ENCODE peak calls at places on chromosome 6, in six cellular contexts. O, B, H, I, L and D are unnamed samples.

GRCh38 chr6:47716207-47716606 is 17.8 kb downstream of the ADGRF4 start:
- DNase-seq in O (no peak), B (no peak), H (no peak), I (no peak), L (no peak), D (no peak)

GRCh38 chr6:85496009-85496579 is 46.2 kb downstream of the NT5E start:
- DNase-seq in O (no peak), B (no peak), H (no peak), I (no peak), L (no peak), D (no peak)

GRCh38 chr6:134774244-134774643 is 175.7 kb downstream of the ALDH8A1 start:
- DNase-seq in O (no peak), B (no peak), H (no peak), I (no peak), L (no peak), D (no peak)

GRCh38 chr6:41428402-41428994 is 93.1 kb downstream of the NCR2 start:
- DNase-seq in O (no peak), B (peak), H (no peak), I (no peak), L (no peak), D (peak)

GRCh38 chr6:137417411-137417810 is 76.8 kb downstream of the OLIG3 start:
- DNase-seq in O (no peak), B (no peak), H (no peak), I (no peak), L (no peak), D (no peak)

GRCh38 chr6:165844801-165845364 is 181.8 kb upstream of the PDE10A start:
- DNase-seq in O (no peak), B (no peak), H (no peak), I (no peak), L (no peak), D (no peak)

GRCh38 chr6:77298298-77298697 is 165.0 kb downstream of the HTR1B start:
- DNase-seq in O (no peak), B (no peak), H (no peak), I (no peak), L (no peak), D (no peak)

GRCh38 chr6:98648211-98648914 is 186.0 kb upstream of the POU3F2 start:
- DNase-seq in O (no peak), B (no peak), H (no peak), I (no peak), L (no peak), D (no peak)

GRCh38 chr6:56073761-56074160 is 173.6 kb downstream of the COL21A1 start:
- DNase-seq in O (no peak), B (no peak), H (no peak), I (no peak), L (no peak), D (no peak)

GRCh38 chr6:170516783-170517616 is 36.1 kb downstream of the PSMB1 start:
- DNase-seq in O (no peak), B (peak), H (peak), I (peak), L (peak), D (no peak)

GRCh38 chr6:134750669-134751068 is 199.2 kb downstream of the ALDH8A1 start:
- DNase-seq in O (no peak), B (no peak), H (no peak), I (no peak), L (no peak), D (no peak)

GRCh38 chr6:157621401-157621800 is 201.6 kb upstream of the SNX9 start:
- DNase-seq in O (no peak), B (no peak), H (no peak), I (no peak), L (no peak), D (peak)

GRCh38 chr6:39361657-39362486 is 39.4 kb upstream of the KCNK16 start:
- DNase-seq in O (peak), B (peak), H (peak), I (peak), L (peak), D (peak)

GRCh38 chr6:45791181-45791580 is 224.5 kb downstream of the CLIC5 start:
- DNase-seq in O (no peak), B (no peak), H (no peak), I (no peak), L (no peak), D (no peak)

GRCh38 chr6:111846061-111846460 is 27.2 kb downstream of the FYN start:
- DNase-seq in O (no peak), B (no peak), H (no peak), I (no peak), L (no peak), D (no peak)

GRCh38 chr6:18081025-18081668 is 41.3 kb downstream of the NHLRC1 start:
- DNase-seq in O (no peak), B (no peak), H (no peak), I (no peak), L (no peak), D (no peak)

GRCh38 chr6:54718541-54719023 is 128.0 kb upstream of the FAM83B start:
- DNase-seq in O (no peak), B (no peak), H (no peak), I (no peak), L (no peak), D (no peak)

GRCh38 chr6:108200631-108201030 is 34.8 kb downstream of the NR2E1 start:
- DNase-seq in O (no peak), B (no peak), H (no peak), I (no peak), L (no peak), D (no peak)
- TF ChIP-seq CTCF in O (no peak), B (no peak), H (no peak), I (no peak), L (no peak), D (no peak)

GRCh38 chr6:51960419-51960818 is 127.0 kb downstream of the PKHD1 start:
- DNase-seq in O (no peak), B (no peak), H (no peak), I (no peak), L (no peak), D (no peak)
- TF ChIP-seq CTCF in O (no peak), B (no peak), H (no peak), I (no peak), L (no peak), D (no peak)

GRCh38 chr6:3714111-3714510 is 37.4 kb downstream of the PXDC1 start:
- DNase-seq in O (no peak), B (no peak), H (no peak), I (no peak), L (no peak), D (no peak)
- TF ChIP-seq CTCF in O (no peak), B (no peak), H (no peak), I (no peak), L (no peak), D (no peak)

DNA sequence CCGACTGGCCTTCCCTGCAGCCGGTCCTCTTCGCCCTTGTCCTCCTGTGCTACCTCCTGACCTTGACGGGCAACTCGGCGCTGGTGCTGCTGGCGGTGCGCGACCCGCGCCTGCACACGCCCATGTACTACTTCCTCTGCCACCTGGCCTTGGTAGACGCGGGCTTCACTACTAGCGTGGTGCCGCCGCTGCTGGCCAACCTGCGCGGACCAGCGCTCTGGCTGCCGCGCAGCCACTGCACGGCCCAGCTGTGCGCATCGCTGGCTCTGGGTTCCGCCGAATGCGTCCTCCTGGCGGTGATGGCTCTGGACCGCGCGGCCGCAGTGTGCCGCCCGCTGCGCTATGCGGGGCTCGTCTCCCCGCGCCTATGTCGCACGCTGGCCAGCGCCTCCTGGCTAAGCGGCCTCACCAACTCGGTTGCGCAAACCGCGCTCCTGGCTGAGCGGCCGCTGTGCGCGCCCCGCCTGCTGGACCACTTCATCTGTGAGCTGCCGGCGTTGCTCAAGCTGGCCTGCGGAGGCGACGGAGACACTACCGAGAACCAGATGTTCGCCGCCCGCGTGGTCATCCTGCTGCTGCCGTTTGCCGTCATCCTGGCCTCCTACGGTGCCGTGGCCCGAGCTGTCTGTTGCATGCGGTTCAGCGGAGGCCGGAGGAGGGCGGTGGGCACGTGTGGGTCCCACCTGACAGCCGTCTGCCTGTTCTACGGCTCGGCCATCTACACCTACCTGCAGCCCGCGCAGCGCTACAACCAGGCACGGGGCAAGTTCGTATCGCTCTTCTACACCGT is 6.1 kb downstream of the UBD start:
- DNase-seq in O (peak), B (peak), H (no peak), I (peak), L (no peak), D (peak)
- TF ChIP-seq CTCF in O (peak), B (peak), H (no peak), I (no peak), L (no peak), D (no peak)

GRCh38 chr6:125192610-125192930 is 39.0 kb downstream of the TPD52L1 start:
- DNase-seq in O (no peak), B (no peak), H (no peak), I (no peak), L (no peak), D (no peak)

GRCh38 chr6:125190667-125191066 is 37.1 kb downstream of the TPD52L1 start:
- DNase-seq in O (no peak), B (no peak), H (no peak), I (no peak), L (no peak), D (no peak)

GRCh38 chr6:125189494-125189893 is 35.9 kb downstream of the TPD52L1 start:
- DNase-seq in O (no peak), B (no peak), H (no peak), I (no peak), L (no peak), D (no peak)

GRCh38 chr6:125193208-125193607 is 39.6 kb downstream of the TPD52L1 start:
- DNase-seq in O (no peak), B (no peak), H (no peak), I (no peak), L (no peak), D (no peak)

DNA sequence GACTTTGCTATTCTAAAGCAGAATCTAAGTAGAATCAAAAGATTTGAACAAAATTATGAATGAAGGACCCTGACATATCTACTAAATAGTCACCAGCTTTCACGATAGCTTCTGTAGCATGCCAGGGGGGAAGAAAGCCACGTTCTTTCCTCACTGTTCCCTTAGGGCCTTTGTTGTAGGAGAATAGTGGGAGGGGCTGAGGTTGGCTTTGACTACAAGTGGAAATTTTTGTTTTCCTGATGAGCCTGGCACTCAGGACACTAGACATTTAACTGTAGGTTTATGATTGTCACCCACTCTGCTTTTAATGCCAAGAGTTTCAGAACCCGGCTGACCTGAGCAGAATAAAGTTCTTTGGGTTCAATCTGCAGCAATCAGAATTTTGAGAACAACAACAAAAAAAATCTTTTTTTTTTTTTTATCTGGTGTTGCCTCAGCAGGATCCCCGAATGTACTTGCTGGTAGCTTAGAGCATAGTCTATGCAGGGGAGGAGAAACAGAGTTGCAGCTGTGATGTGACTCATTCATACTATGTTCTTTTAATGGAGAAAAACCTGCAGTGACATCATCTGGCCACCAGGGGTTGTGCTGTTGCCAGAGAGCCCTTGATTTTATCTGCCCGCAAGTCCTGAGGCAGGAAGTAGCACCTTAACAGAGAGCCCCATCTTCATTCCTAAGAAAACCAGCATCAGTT is 38.5 kb downstream of the TPD52L1 start:
- DNase-seq in O (peak), B (peak), H (peak), I (peak), L (peak), D (peak)
- TF ChIP-seq CTCF in O (peak), B (peak), H (peak), I (peak), L (peak), D (peak)

DNA sequence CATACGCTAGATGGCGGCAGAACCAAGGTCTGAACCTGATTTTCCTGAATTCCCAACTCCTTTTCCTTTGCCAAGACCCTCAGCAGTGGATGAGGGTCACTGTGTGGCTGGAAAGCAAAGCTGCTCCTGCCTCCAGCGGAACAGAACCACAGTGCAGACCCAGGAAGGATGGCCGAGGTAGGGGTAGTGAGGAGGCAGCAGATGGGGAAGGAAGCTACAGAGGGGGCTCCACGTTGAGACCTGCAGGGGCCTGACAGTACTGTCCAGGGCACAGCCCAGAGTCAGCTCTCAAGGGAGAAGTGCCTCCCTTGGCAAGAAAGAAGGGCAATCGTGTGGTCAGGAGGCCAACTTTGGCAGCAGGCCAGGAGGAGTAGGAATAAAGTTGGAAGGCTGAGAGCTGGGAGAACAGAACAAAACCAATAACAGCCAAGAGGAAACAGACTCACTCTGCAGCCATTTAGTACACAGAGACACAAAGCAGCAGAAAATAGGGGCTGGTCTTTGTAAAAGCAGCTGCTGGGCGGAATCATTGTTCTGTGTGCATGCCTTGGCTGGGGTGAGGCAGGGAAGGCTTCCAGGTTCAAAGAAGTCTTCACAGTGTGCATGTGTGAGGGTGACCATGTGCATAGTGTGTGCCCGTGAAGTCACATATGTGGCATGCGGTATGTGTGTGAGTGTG is 3.1 kb downstream of the GABRR2 start:
- DNase-seq in O (peak), B (peak), H (no peak), I (no peak), L (no peak), D (peak)
- TF ChIP-seq CTCF in O (peak), B (peak), H (no peak), I (no peak), L (no peak), D (peak)

GRCh38 chr6:116218172-116218633 is 35.7 kb downstream of the TSPYL4 start:
- DNase-seq in O (no peak), B (no peak), H (no peak), I (no peak), L (no peak), D (no peak)
- TF ChIP-seq CTCF in O (peak), B (peak), H (peak), I (peak), L (peak), D (peak)

GRCh38 chr6:3364391-3364790 is 92.5 kb downstream of the SLC22A23 start:
- DNase-seq in O (no peak), B (no peak), H (no peak), I (no peak), L (no peak), D (no peak)
- TF ChIP-seq CTCF in O (no peak), B (no peak), H (no peak), I (no peak), L (no peak), D (no peak)

GRCh38 chr6:33277663-33278391 is 904 bp downstream of the B3GALT4 start:
- DNase-seq in O (no peak), B (no peak), H (peak), I (peak), L (no peak), D (no peak)
- TF ChIP-seq CTCF in O (no peak), B (no peak), H (peak), I (no peak), L (no peak), D (no peak)